ENCODE peak calls at places on chromosomes 12 and 14, in ten cellular contexts. O, U, P, T, V, G, A, H, S and L are unnamed samples.

GRCh38 chr12:40209886-40210285 is 14.9 kb upstream of the LRRK2 start:
- DNase-seq in O (no peak), U (no peak), P (no peak), T (no peak), V (no peak), G (no peak), A (no peak), H (no peak), S (no peak), L (no peak)

GRCh38 chr12:103841690-103842584 is 903 bp upstream of the NT5DC3 start:
- DNase-seq in O (peak), U (peak), P (peak), T (peak), V (peak), G (peak), A (peak), H (peak), S (no peak), L (peak)

GRCh38 chr12:78559441-78559840 is 305.1 kb upstream of the SYT1 start:
- DNase-seq in O (no peak), U (peak), P (no peak), T (no peak), V (no peak), G (no peak), A (no peak), H (no peak), S (no peak), L (no peak)

GRCh38 chr12:3215410-3215975 is 138.3 kb downstream of the TSPAN9 start:
- DNase-seq in O (no peak), U (no peak), P (no peak), T (no peak), V (no peak), G (no peak), A (no peak), H (no peak), S (no peak), L (no peak)

GRCh38 chr14:29906256-29906885 is 21.3 kb downstream of the PRKD1 start:
- DNase-seq in O (no peak), U (peak), P (no peak), T (peak), V (peak), G (peak), A (no peak), H (no peak), S (no peak), L (peak)

GRCh38 chr12:71800177-71800576 is 39.4 kb upstream of the TBC1D15 start:
- DNase-seq in O (no peak), U (no peak), P (no peak), T (no peak), V (no peak), G (no peak), A (no peak), H (no peak), S (no peak), L (no peak)

GRCh38 chr12:101667591-101667990 is 29.8 kb upstream of the CHPT1 start:
- DNase-seq in O (no peak), U (no peak), P (no peak), T (no peak), V (no peak), G (no peak), A (no peak), H (no peak), S (no peak), L (no peak)

GRCh38 chr12:6849427-6849826 is 1.7 kb downstream of the CDCA3 start:
- DNase-seq in O (no peak), U (no peak), P (no peak), T (no peak), V (no peak), G (no peak), A (no peak), H (no peak), S (no peak), L (no peak)

GRCh38 chr14:46344327-46344937 is 307.1 kb downstream of the RPL10L start:
- DNase-seq in O (no peak), U (peak), P (no peak), T (peak), V (peak), G (peak), A (no peak), H (peak), S (no peak), L (peak)

GRCh38 chr14:94897092-94897491 is 127.2 kb upstream of the GSC start:
- DNase-seq in O (no peak), U (peak), P (no peak), T (no peak), V (no peak), G (no peak), A (no peak), H (no peak), S (no peak), L (peak)

GRCh38 chr12:1869145-1869544 is 48.8 kb downstream of the LRTM2 start:
- DNase-seq in O (peak), U (no peak), P (no peak), T (no peak), V (no peak), G (no peak), A (no peak), H (no peak), S (peak), L (no peak)

GRCh38 chr14:101109347-101109638 is 205.8 kb upstream of the RTL1 start:
- DNase-seq in O (no peak), U (no peak), P (no peak), T (no peak), V (no peak), G (no peak), A (no peak), H (no peak), S (no peak), L (no peak)

GRCh38 chr12:65532744-65533143 is 254.3 kb downstream of the MSRB3 start:
- DNase-seq in O (no peak), U (peak), P (no peak), T (peak), V (peak), G (no peak), A (no peak), H (no peak), S (no peak), L (peak)

GRCh38 chr12:1796515-1797010 is 23.8 kb upstream of the LRTM2 start:
- DNase-seq in O (peak), U (no peak), P (peak), T (no peak), V (no peak), G (no peak), A (no peak), H (peak), S (peak), L (no peak)

GRCh38 chr12:100927825-100928224 is 133.2 kb downstream of the ANO4 start:
- DNase-seq in O (no peak), U (peak), P (no peak), T (peak), V (peak), G (peak), A (no peak), H (no peak), S (no peak), L (peak)

GRCh38 chr12:60501124-60501729 is 905.4 kb downstream of the SLC16A7 start:
- DNase-seq in O (no peak), U (peak), P (no peak), T (peak), V (no peak), G (no peak), A (no peak), H (no peak), S (no peak), L (peak)

GRCh38 chr12:68877583-68877982 is 55.4 kb downstream of the CPM start:
- DNase-seq in O (no peak), U (no peak), P (no peak), T (no peak), V (no peak), G (no peak), A (no peak), H (no peak), S (no peak), L (no peak)

GRCh38 chr14:83196235-83196634 is 1662.6 kb upstream of the SEL1L start:
- DNase-seq in O (no peak), U (no peak), P (no peak), T (no peak), V (no peak), G (no peak), A (no peak), H (no peak), S (no peak), L (peak)

GRCh38 chr12:85358715-85359114 is 78.7 kb downstream of the ALX1 start:
- DNase-seq in O (no peak), U (no peak), P (no peak), T (no peak), V (no peak), G (no peak), A (no peak), H (no peak), S (no peak), L (no peak)

GRCh38 chr12:29152223-29152868 is 3.3 kb downstream of the FAR2 start:
- DNase-seq in O (no peak), U (no peak), P (peak), T (no peak), V (no peak), G (no peak), A (peak), H (no peak), S (no peak), L (no peak)

GRCh38 chr14:34052658-34053014 is 101.8 kb upstream of the EGLN3 start:
- DNase-seq in O (peak), U (peak), P (no peak), T (peak), V (peak), G (no peak), A (no peak), H (no peak), S (no peak), L (peak)

GRCh38 chr12:32761716-32762115 is 6.0 kb upstream of the YARS2 start:
- DNase-seq in O (no peak), U (no peak), P (no peak), T (no peak), V (no peak), G (no peak), A (no peak), H (no peak), S (no peak), L (no peak)

GRCh38 chr12:131808744-131809371 is 19.3 kb upstream of the MMP17 start:
- DNase-seq in O (no peak), U (no peak), P (peak), T (no peak), V (no peak), G (no peak), A (no peak), H (peak), S (no peak), L (no peak)

GRCh38 chr12:78641837-78642423 is 222.6 kb upstream of the SYT1 start:
- DNase-seq in O (no peak), U (no peak), P (no peak), T (peak), V (peak), G (no peak), A (no peak), H (no peak), S (no peak), L (peak)

GRCh38 chr14:105409379-105409778 is 10.2 kb upstream of the MTA1 start:
- DNase-seq in O (no peak), U (no peak), P (no peak), T (no peak), V (no peak), G (no peak), A (no peak), H (no peak), S (no peak), L (no peak)

GRCh38 chr12:72546106-72546505 is 273.9 kb downstream of the TRHDE start:
- DNase-seq in O (no peak), U (peak), P (no peak), T (no peak), V (no peak), G (no peak), A (no peak), H (no peak), S (no peak), L (no peak)

GRCh38 chr14:56295743-56296142 is 177.5 kb downstream of the PELI2 start:
- DNase-seq in O (no peak), U (no peak), P (no peak), T (no peak), V (no peak), G (peak), A (no peak), H (no peak), S (no peak), L (no peak)

GRCh38 chr12:105234197-105234596 is 1.8 kb downstream of the APPL2 start:
- DNase-seq in O (no peak), U (no peak), P (no peak), T (no peak), V (no peak), G (no peak), A (no peak), H (no peak), S (no peak), L (no peak)

GRCh38 chr14:81323621-81324400 is 76.3 kb downstream of the STON2 start:
- DNase-seq in O (peak), U (peak), P (no peak), T (peak), V (no peak), G (peak), A (peak), H (no peak), S (no peak), L (peak)

GRCh38 chr12:78096909-78097597 is 266.4 kb downstream of the NAV3 start:
- DNase-seq in O (no peak), U (peak), P (no peak), T (no peak), V (no peak), G (no peak), A (no peak), H (no peak), S (no peak), L (no peak)

GRCh38 chr12:26691234-26691970 is 141.6 kb downstream of the ITPR2 start:
- DNase-seq in O (no peak), U (peak), P (no peak), T (peak), V (peak), G (peak), A (peak), H (no peak), S (no peak), L (peak)

GRCh38 chr12:92914170-92914569 is 14.9 kb downstream of the EEA1 start:
- DNase-seq in O (no peak), U (no peak), P (no peak), T (no peak), V (no peak), G (no peak), A (no peak), H (no peak), S (no peak), L (no peak)

GRCh38 chr12:59239993-59240392 is 319.7 kb upstream of the LRIG3 start:
- DNase-seq in O (no peak), U (no peak), P (no peak), T (no peak), V (no peak), G (no peak), A (no peak), H (no peak), S (no peak), L (no peak)

GRCh38 chr12:109718390-109718789 is 4.8 kb downstream of the FAM222A start:
- DNase-seq in O (no peak), U (no peak), P (no peak), T (no peak), V (no peak), G (no peak), A (no peak), H (no peak), S (no peak), L (no peak)

GRCh38 chr14:79294506-79294905 is 916.8 kb downstream of the DIO2 start:
- DNase-seq in O (no peak), U (no peak), P (no peak), T (peak), V (no peak), G (no peak), A (no peak), H (no peak), S (no peak), L (no peak)

GRCh38 chr14:103372552-103373304 is 12.5 kb upstream of the MARK3 start:
- DNase-seq in O (no peak), U (peak), P (no peak), T (peak), V (peak), G (peak), A (peak), H (peak), S (no peak), L (peak)

GRCh38 chr12:3097186-3097804 is 20.1 kb downstream of the TSPAN9 start:
- DNase-seq in O (peak), U (no peak), P (no peak), T (no peak), V (peak), G (no peak), A (peak), H (no peak), S (peak), L (no peak)

GRCh38 chr12:48973992-48974673 is 2.6 kb upstream of the WNT10B start:
- DNase-seq in O (peak), U (peak), P (peak), T (no peak), V (peak), G (no peak), A (peak), H (peak), S (no peak), L (no peak)

GRCh38 chr12:48973531-48973930 is 2.0 kb upstream of the WNT10B start:
- DNase-seq in O (no peak), U (no peak), P (no peak), T (no peak), V (no peak), G (no peak), A (no peak), H (no peak), S (no peak), L (no peak)

GRCh38 chr12:48970702-48971334 is 717 bp downstream of the WNT10B start:
- DNase-seq in O (no peak), U (no peak), P (no peak), T (no peak), V (no peak), G (no peak), A (no peak), H (no peak), S (no peak), L (no peak)

GRCh38 chr12:48973084-48973483 is 1.5 kb upstream of the WNT10B start:
- DNase-seq in O (no peak), U (no peak), P (no peak), T (no peak), V (no peak), G (no peak), A (no peak), H (no peak), S (no peak), L (no peak)

GRCh38 chr12:48972213-48973021 is 882 bp upstream of the WNT10B start:
- DNase-seq in O (no peak), U (no peak), P (no peak), T (no peak), V (peak), G (no peak), A (no peak), H (peak), S (no peak), L (no peak)
- TF ChIP-seq CTCF in O (no peak), U (peak), P (no peak), T (no peak), V (peak), G (no peak), A (peak), H (no peak), S (no peak), L (no peak)

GRCh38 chr14:20696776-20697175 is 8.2 kb downstream of the ANG start:
- DNase-seq in O (no peak), U (no peak), P (no peak), T (no peak), V (no peak), G (no peak), A (no peak), H (no peak), S (no peak), L (no peak)

GRCh38 chr14:20692111-20692751 is 3.7 kb downstream of the ANG start:
- DNase-seq in O (no peak), U (no peak), P (no peak), T (no peak), V (no peak), G (no peak), A (no peak), H (no peak), S (no peak), L (no peak)

GRCh38 chr14:20698934-20699333 is 10.4 kb downstream of the ANG start:
- DNase-seq in O (no peak), U (no peak), P (no peak), T (no peak), V (no peak), G (no peak), A (no peak), H (no peak), S (no peak), L (no peak)

GRCh38 chr14:20697273-20698017 is 8.9 kb downstream of the ANG start:
- DNase-seq in O (peak), U (peak), P (peak), T (peak), V (peak), G (no peak), A (peak), H (peak), S (no peak), L (peak)

DNA sequence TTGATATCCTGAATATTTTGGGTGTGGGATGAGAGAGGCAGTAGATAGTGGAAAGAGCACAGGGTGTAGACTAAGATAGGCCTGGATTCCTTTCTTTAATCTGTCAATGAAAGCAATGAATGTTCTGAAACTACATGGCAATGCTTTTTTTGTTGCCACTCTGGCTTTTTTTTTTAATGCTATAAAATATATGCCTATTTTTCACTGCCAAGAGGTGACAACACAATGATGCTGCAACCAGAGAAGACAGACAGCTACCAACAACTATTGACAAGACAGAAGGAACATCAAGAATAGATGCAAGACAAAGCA is 9.4 kb downstream of the ANG start:
- DNase-seq in O (no peak), U (no peak), P (no peak), T (no peak), V (no peak), G (no peak), A (no peak), H (no peak), S (no peak), L (no peak)
- TF ChIP-seq CTCF in O (no peak), U (no peak), P (no peak), T (no peak), V (peak), G (peak), A (no peak), H (no peak), S (no peak), L (no peak)

GRCh38 chr12:91250273-91250672 is 67.7 kb upstream of the DCN start:
- DNase-seq in O (no peak), U (no peak), P (no peak), T (no peak), V (no peak), G (no peak), A (no peak), H (no peak), S (no peak), L (no peak)
- TF ChIP-seq CTCF in O (no peak), U (no peak), P (no peak), T (no peak), V (no peak), G (no peak), A (no peak), H (no peak), S (no peak), L (no peak)

GRCh38 chr12:203462-204260 is 10.3 kb downstream of the SLC6A12 start:
- DNase-seq in O (no peak), U (no peak), P (no peak), T (no peak), V (no peak), G (no peak), A (peak), H (no peak), S (no peak), L (no peak)
- TF ChIP-seq CTCF in O (no peak), U (no peak), P (no peak), T (no peak), V (no peak), G (no peak), A (no peak), H (no peak), S (no peak), L (no peak)

DNA sequence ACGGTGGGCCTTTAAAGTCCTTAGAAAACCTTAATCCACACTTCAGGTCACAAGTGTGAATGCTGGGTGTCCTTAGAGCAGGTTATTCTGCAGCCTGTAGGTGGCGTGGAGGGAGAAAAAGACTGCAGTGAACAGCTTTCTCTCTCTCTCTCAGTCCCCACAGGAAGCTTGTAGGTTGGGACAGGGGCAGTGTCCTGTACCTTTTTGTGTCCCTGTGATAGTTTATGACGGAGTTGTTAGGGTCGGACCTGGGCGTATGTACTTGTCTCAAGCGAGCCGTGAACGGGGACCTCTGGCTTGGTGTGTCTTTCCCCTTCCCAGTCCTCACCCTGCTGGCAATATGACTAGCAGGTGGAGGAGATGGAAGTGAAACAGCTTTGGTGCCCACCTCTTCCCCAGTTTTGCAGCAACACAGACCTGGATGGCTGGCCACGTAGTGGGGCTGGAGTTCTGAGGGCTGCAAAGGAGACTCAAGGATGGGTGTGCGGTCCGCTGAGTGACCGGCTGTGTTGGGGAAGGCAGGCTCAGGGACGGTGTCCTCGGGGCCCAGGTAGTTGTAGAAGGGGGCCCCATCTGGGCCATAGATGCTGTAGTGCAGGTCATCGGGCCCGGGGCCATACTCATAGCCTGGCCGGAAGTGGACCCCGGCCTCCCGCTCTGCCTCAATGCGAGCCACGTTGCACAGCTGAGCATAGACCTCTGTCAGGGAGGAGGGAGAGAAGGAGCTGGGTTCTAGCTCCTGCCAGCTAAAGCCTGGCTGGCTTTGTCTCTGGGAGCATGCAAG is 8.9 kb downstream of the ISCA2 start:
- DNase-seq in O (no peak), U (no peak), P (peak), T (peak), V (peak), G (no peak), A (peak), H (peak), S (no peak), L (peak)
- TF ChIP-seq CTCF in O (peak), U (peak), P (peak), T (peak), V (peak), G (peak), A (peak), H (peak), S (no peak), L (peak)

GRCh38 chr12:119274636-119275065 is 59.9 kb upstream of the CCDC60 start:
- DNase-seq in O (no peak), U (no peak), P (no peak), T (no peak), V (no peak), G (no peak), A (no peak), H (no peak), S (no peak), L (no peak)
- TF ChIP-seq CTCF in O (no peak), U (no peak), P (no peak), T (no peak), V (no peak), G (no peak), A (no peak), H (no peak), S (no peak), L (no peak)